ENCODE peak calls at places on chromosome 1, in seven cellular contexts. One of them, this sample, is unnamed.

GRCh38 chr1:182855886-182856285 is 16.7 kb downstream of the DHX9 start:
- DNase-seq in aorta: no peak
- DNase-seq in stimulated activated CD8-positive, alpha-beta memory T cell treated with anti-CD3 and anti-CD28 coated beads, Interleukin-15, amount 100 ng/mL, for 4 hours: no peak
- DNase-seq in naive thymus-derived CD8-positive, alpha-beta T cell: no peak
- DNase-seq in activated effector memory CD4-positive, alpha-beta T cell treated with anti-CD3 and anti-CD28 coated beads, Interleukin-2, amount 50 U/mL, for 16 hours: no peak
- DNase-seq in cardiac fibroblast: no peak
- DNase-seq in COR-L47: no peak
- DNase-seq in this sample: no peak

GRCh38 chr1:188888387-188888786 is 1589.3 kb downstream of the BRINP3 start:
- DNase-seq in aorta: no peak
- DNase-seq in stimulated activated CD8-positive, alpha-beta memory T cell treated with anti-CD3 and anti-CD28 coated beads, Interleukin-15, amount 100 ng/mL, for 4 hours: no peak
- DNase-seq in naive thymus-derived CD8-positive, alpha-beta T cell: no peak
- DNase-seq in activated effector memory CD4-positive, alpha-beta T cell treated with anti-CD3 and anti-CD28 coated beads, Interleukin-2, amount 50 U/mL, for 16 hours: no peak
- DNase-seq in cardiac fibroblast: peak
- DNase-seq in COR-L47: no peak
- DNase-seq in this sample: no peak

GRCh38 chr1:174160109-174160473 is 771 bp downstream of the RABGAP1L start:
- DNase-seq in aorta: peak
- DNase-seq in stimulated activated CD8-positive, alpha-beta memory T cell treated with anti-CD3 and anti-CD28 coated beads, Interleukin-15, amount 100 ng/mL, for 4 hours: peak
- DNase-seq in naive thymus-derived CD8-positive, alpha-beta T cell: no peak
- DNase-seq in activated effector memory CD4-positive, alpha-beta T cell treated with anti-CD3 and anti-CD28 coated beads, Interleukin-2, amount 50 U/mL, for 16 hours: peak
- DNase-seq in cardiac fibroblast: peak
- DNase-seq in COR-L47: no peak
- DNase-seq in this sample: no peak

GRCh38 chr1:106700151-106700550 is 356.3 kb upstream of the PRMT6 start:
- DNase-seq in aorta: no peak
- DNase-seq in stimulated activated CD8-positive, alpha-beta memory T cell treated with anti-CD3 and anti-CD28 coated beads, Interleukin-15, amount 100 ng/mL, for 4 hours: no peak
- DNase-seq in naive thymus-derived CD8-positive, alpha-beta T cell: no peak
- DNase-seq in activated effector memory CD4-positive, alpha-beta T cell treated with anti-CD3 and anti-CD28 coated beads, Interleukin-2, amount 50 U/mL, for 16 hours: no peak
- DNase-seq in cardiac fibroblast: peak
- DNase-seq in COR-L47: no peak
- DNase-seq in this sample: no peak

GRCh38 chr1:206145771-206146290 is 28.6 kb upstream of the AVPR1B start:
- DNase-seq in aorta: no peak
- DNase-seq in stimulated activated CD8-positive, alpha-beta memory T cell treated with anti-CD3 and anti-CD28 coated beads, Interleukin-15, amount 100 ng/mL, for 4 hours: no peak
- DNase-seq in naive thymus-derived CD8-positive, alpha-beta T cell: no peak
- DNase-seq in activated effector memory CD4-positive, alpha-beta T cell treated with anti-CD3 and anti-CD28 coated beads, Interleukin-2, amount 50 U/mL, for 16 hours: no peak
- DNase-seq in cardiac fibroblast: no peak
- DNase-seq in COR-L47: no peak
- DNase-seq in this sample: no peak

GRCh38 chr1:43270421-43271095 is 775 bp downstream of the TMEM125 start:
- DNase-seq in aorta: peak
- DNase-seq in stimulated activated CD8-positive, alpha-beta memory T cell treated with anti-CD3 and anti-CD28 coated beads, Interleukin-15, amount 100 ng/mL, for 4 hours: no peak
- DNase-seq in naive thymus-derived CD8-positive, alpha-beta T cell: no peak
- DNase-seq in activated effector memory CD4-positive, alpha-beta T cell treated with anti-CD3 and anti-CD28 coated beads, Interleukin-2, amount 50 U/mL, for 16 hours: peak
- DNase-seq in cardiac fibroblast: peak
- DNase-seq in COR-L47: peak
- DNase-seq in this sample: peak

GRCh38 chr1:207362962-207363858 is 41.7 kb downstream of the CD55 start:
- DNase-seq in aorta: no peak
- DNase-seq in stimulated activated CD8-positive, alpha-beta memory T cell treated with anti-CD3 and anti-CD28 coated beads, Interleukin-15, amount 100 ng/mL, for 4 hours: no peak
- DNase-seq in naive thymus-derived CD8-positive, alpha-beta T cell: peak
- DNase-seq in activated effector memory CD4-positive, alpha-beta T cell treated with anti-CD3 and anti-CD28 coated beads, Interleukin-2, amount 50 U/mL, for 16 hours: no peak
- DNase-seq in cardiac fibroblast: peak
- DNase-seq in COR-L47: no peak
- DNase-seq in this sample: no peak

GRCh38 chr1:85321237-85321964 is 45.0 kb upstream of the BCL10 start:
- DNase-seq in aorta: no peak
- DNase-seq in stimulated activated CD8-positive, alpha-beta memory T cell treated with anti-CD3 and anti-CD28 coated beads, Interleukin-15, amount 100 ng/mL, for 4 hours: no peak
- DNase-seq in naive thymus-derived CD8-positive, alpha-beta T cell: no peak
- DNase-seq in activated effector memory CD4-positive, alpha-beta T cell treated with anti-CD3 and anti-CD28 coated beads, Interleukin-2, amount 50 U/mL, for 16 hours: no peak
- DNase-seq in cardiac fibroblast: peak
- DNase-seq in COR-L47: no peak
- DNase-seq in this sample: no peak

GRCh38 chr1:27179373-27179772 is 24.4 kb upstream of the SLC9A1 start:
- DNase-seq in aorta: no peak
- DNase-seq in stimulated activated CD8-positive, alpha-beta memory T cell treated with anti-CD3 and anti-CD28 coated beads, Interleukin-15, amount 100 ng/mL, for 4 hours: no peak
- DNase-seq in naive thymus-derived CD8-positive, alpha-beta T cell: no peak
- DNase-seq in activated effector memory CD4-positive, alpha-beta T cell treated with anti-CD3 and anti-CD28 coated beads, Interleukin-2, amount 50 U/mL, for 16 hours: no peak
- DNase-seq in cardiac fibroblast: peak
- DNase-seq in COR-L47: no peak
- DNase-seq in this sample: no peak

GRCh38 chr1:115433483-115433882 is 95.4 kb upstream of the NGF start:
- DNase-seq in aorta: peak
- DNase-seq in stimulated activated CD8-positive, alpha-beta memory T cell treated with anti-CD3 and anti-CD28 coated beads, Interleukin-15, amount 100 ng/mL, for 4 hours: no peak
- DNase-seq in naive thymus-derived CD8-positive, alpha-beta T cell: no peak
- DNase-seq in activated effector memory CD4-positive, alpha-beta T cell treated with anti-CD3 and anti-CD28 coated beads, Interleukin-2, amount 50 U/mL, for 16 hours: no peak
- DNase-seq in cardiac fibroblast: peak
- DNase-seq in COR-L47: no peak
- DNase-seq in this sample: no peak

GRCh38 chr1:176626572-176627061 is 163.6 kb downstream of the PAPPA2 start:
- DNase-seq in aorta: no peak
- DNase-seq in stimulated activated CD8-positive, alpha-beta memory T cell treated with anti-CD3 and anti-CD28 coated beads, Interleukin-15, amount 100 ng/mL, for 4 hours: no peak
- DNase-seq in naive thymus-derived CD8-positive, alpha-beta T cell: no peak
- DNase-seq in activated effector memory CD4-positive, alpha-beta T cell treated with anti-CD3 and anti-CD28 coated beads, Interleukin-2, amount 50 U/mL, for 16 hours: no peak
- DNase-seq in cardiac fibroblast: no peak
- DNase-seq in COR-L47: no peak
- DNase-seq in this sample: no peak

GRCh38 chr1:58592521-58593134 is 15.6 kb upstream of the TACSTD2 start:
- DNase-seq in aorta: peak
- DNase-seq in stimulated activated CD8-positive, alpha-beta memory T cell treated with anti-CD3 and anti-CD28 coated beads, Interleukin-15, amount 100 ng/mL, for 4 hours: no peak
- DNase-seq in naive thymus-derived CD8-positive, alpha-beta T cell: no peak
- DNase-seq in activated effector memory CD4-positive, alpha-beta T cell treated with anti-CD3 and anti-CD28 coated beads, Interleukin-2, amount 50 U/mL, for 16 hours: no peak
- DNase-seq in cardiac fibroblast: peak
- DNase-seq in COR-L47: no peak
- DNase-seq in this sample: no peak

GRCh38 chr1:6688757-6689156 is 12.9 kb downstream of the DNAJC11 start:
- DNase-seq in aorta: no peak
- DNase-seq in stimulated activated CD8-positive, alpha-beta memory T cell treated with anti-CD3 and anti-CD28 coated beads, Interleukin-15, amount 100 ng/mL, for 4 hours: no peak
- DNase-seq in naive thymus-derived CD8-positive, alpha-beta T cell: no peak
- DNase-seq in activated effector memory CD4-positive, alpha-beta T cell treated with anti-CD3 and anti-CD28 coated beads, Interleukin-2, amount 50 U/mL, for 16 hours: no peak
- DNase-seq in cardiac fibroblast: no peak
- DNase-seq in COR-L47: no peak
- DNase-seq in this sample: no peak

GRCh38 chr1:91735266-91735845 is 150.6 kb downstream of the TGFBR3 start:
- DNase-seq in aorta: no peak
- DNase-seq in stimulated activated CD8-positive, alpha-beta memory T cell treated with anti-CD3 and anti-CD28 coated beads, Interleukin-15, amount 100 ng/mL, for 4 hours: no peak
- DNase-seq in naive thymus-derived CD8-positive, alpha-beta T cell: no peak
- DNase-seq in activated effector memory CD4-positive, alpha-beta T cell treated with anti-CD3 and anti-CD28 coated beads, Interleukin-2, amount 50 U/mL, for 16 hours: no peak
- DNase-seq in cardiac fibroblast: no peak
- DNase-seq in COR-L47: no peak
- DNase-seq in this sample: no peak

This sample was measured in mesothelial cell of epicardium.